ENCODE peak calls at places on chromosome 6, in five cellular contexts. M is astrocyte of the spinal cord, S is mammary epithelial cell, A is lower leg skin, Q is upper lobe of right lung. L is an unnamed sample.
A peak's percentile ranks its signal among the peaks of the same experiment; 100 is the strongest.

GRCh38 chr6:26322645-26323482 is 42.1 kb upstream of the BTN3A2 start:
- DNase-seq in M (peak; percentile 93), A (no peak), S (peak; percentile 90), Q (no peak), L (peak; percentile 74)

GRCh38 chr6:151391471-151392428 is at the start of gene ZBTB2:
- DNase-seq in A (peak; percentile 93), S (peak; percentile 58), M (peak; percentile 80), Q (peak; percentile 88), L (peak; percentile 33)

GRCh38 chr6:25127433-25127832 is 151.7 kb upstream of the CARMIL1 start:
- DNase-seq in M (no peak), S (no peak), A (no peak), Q (no peak), L (no peak)

GRCh38 chr6:107334026-107334425 is 125.3 kb downstream of the PDSS2 start:
- DNase-seq in M (no peak), Q (no peak), A (no peak), S (no peak), L (no peak)

GRCh38 chr6:11013671-11014070 is 30.4 kb downstream of the ELOVL2 start:
- DNase-seq in A (no peak), Q (no peak), M (no peak), S (no peak), L (no peak)

GRCh38 chr6:79872303-79872702 is 75.0 kb downstream of the ELOVL4 start:
- DNase-seq in Q (no peak), A (no peak), M (no peak), S (peak; percentile 75), L (no peak)

GRCh38 chr6:142871910-142872331 is 73.1 kb downstream of the HIVEP2 start:
- DNase-seq in A (no peak), S (peak; percentile 97), M (peak; percentile 96), Q (no peak), L (peak; percentile 81)

GRCh38 chr6:132961610-132962009 is 147.2 kb downstream of the RPS12 start:
- DNase-seq in S (no peak), Q (no peak), A (no peak), M (no peak), L (no peak)

GRCh38 chr6:49326337-49326736 is 136.7 kb downstream of the MMUT start:
- DNase-seq in Q (no peak), S (peak; percentile 68), M (peak; percentile 47), A (no peak), L (peak; percentile 41)

GRCh38 chr6:12937971-12938370 is 221.4 kb downstream of the PHACTR1 start:
- DNase-seq in M (no peak), Q (no peak), A (no peak), S (no peak), L (no peak)

GRCh38 chr6:155782320-155782730 is 326.7 kb upstream of the NOX3 start:
- DNase-seq in S (peak; percentile 97), M (peak; percentile 96), Q (no peak), A (no peak), L (peak; percentile 60)

GRCh38 chr6:3260772-3261517 is 2.2 kb downstream of the PSMG4 start:
- DNase-seq in M (no peak), S (no peak), Q (no peak), A (no peak), L (no peak)
- H3K4me3 ChIP-seq in M (no peak overlapping the region), S (no peak overlapping the region), Q (no peak overlapping the region), A (no peak overlapping the region), L (no peak overlapping the region)

GRCh38 chr6:137045221-137045789 is 540 bp upstream of the IL20RA start:
- DNase-seq in Q (no peak), S (no peak), M (no peak), A (no peak), L (no peak)
- H3K4me3 ChIP-seq in Q (peak overlapping the region; percentile 69), S (no peak overlapping the region), M (no peak overlapping the region), A (no peak overlapping the region), L (no peak overlapping the region)

DNA sequence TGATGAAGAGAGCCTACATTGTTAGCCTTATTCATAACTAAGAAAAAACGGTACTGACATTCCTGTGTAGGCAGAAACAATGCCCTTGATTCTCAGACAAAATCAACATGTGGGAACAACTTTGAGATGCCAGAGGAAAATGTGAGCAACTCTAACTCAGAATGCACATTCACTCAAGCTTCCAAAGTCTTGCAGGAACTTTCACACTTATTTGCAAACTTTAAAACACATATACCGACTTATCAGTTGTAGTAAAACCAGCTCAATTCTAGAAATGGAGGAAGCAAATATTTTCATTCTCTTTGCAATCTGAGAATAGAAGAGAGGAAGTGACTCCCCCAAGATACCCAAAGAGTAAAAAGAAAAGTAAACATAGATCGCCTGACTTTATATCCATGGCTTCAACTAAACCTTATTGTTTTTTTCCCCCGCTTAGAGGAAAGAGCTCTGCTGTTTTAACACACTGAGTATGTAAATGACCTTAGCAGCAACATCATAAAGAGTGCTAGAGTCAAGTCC is 117.6 kb downstream of the EPB41L2 start:
- DNase-seq in A (no peak), Q (no peak), S (peak; percentile 17), M (peak; percentile 55), L (no peak)
- H3K4me3 ChIP-seq in A (no peak overlapping the region), Q (no peak overlapping the region), S (no peak overlapping the region), M (no peak overlapping the region), L (no peak overlapping the region)

DNA sequence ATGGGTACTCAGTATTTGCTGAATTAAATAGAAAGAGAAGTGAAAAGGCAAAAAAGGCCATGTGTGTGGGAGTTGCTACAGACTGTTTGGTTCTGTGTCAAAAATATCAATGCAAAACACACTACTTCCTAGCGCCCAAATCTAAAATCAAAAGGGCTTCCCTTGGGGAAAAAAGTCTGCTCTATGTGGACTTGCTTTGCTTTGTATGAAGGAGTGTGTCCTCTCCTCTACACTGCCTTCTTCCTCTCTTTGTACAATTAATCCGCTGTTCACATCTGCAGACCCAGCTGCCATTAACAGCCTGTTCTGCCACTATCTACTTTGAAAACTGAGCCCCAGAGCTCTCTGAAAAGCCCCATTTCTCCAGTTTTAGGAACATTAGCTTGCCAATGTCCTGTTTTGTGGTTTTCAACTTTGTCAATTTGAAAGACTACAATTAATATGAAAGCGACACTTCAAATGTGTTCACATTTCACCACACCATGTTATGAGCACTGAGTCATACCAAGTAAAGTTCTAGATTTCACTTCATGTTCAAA is 102.9 kb downstream of the KIF13A start:
- DNase-seq in Q (no peak), A (no peak), S (no peak), M (no peak), L (no peak)
- H3K4me3 ChIP-seq in Q (no peak overlapping the region), A (no peak overlapping the region), S (no peak overlapping the region), M (no peak overlapping the region), L (no peak overlapping the region)

DNA sequence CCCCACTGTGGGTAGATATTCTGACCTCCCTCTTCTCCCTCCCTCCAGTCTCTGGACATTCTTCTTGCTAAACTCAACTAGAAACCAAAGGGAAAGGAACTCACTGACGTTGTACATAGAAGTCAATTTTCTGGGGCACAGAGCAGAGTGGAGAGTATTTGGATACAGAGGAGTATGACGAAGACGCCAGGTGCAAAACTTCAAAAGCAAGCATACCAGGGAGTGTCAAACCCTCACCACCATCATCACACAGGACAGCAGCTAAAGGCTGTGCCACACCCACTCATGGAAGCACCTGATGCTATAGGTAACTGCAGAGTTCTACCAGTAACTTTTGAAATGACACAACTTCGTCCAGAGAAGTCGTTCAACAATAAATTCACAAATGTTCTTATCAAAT is 64.8 kb downstream of the FYN start:
- DNase-seq in M (no peak), S (no peak), A (no peak), Q (no peak), L (no peak)
- H3K4me3 ChIP-seq in M (no peak overlapping the region), S (no peak overlapping the region), A (no peak overlapping the region), Q (no peak overlapping the region), L (no peak overlapping the region)

GRCh38 chr6:1591243-1591642 is 18.5 kb upstream of the FOXC1 start:
- DNase-seq in S (no peak), A (no peak), M (no peak), Q (no peak), L (no peak)
- H3K4me3 ChIP-seq in S (no peak overlapping the region), A (no peak overlapping the region), M (no peak overlapping the region), Q (no peak overlapping the region), L (no peak overlapping the region)

GRCh38 chr6:71364910-71365542 is 76.4 kb downstream of the OGFRL1 start:
- DNase-seq in Q (no peak), A (no peak), M (peak; percentile 22), S (no peak), L (no peak)
- H3K4me3 ChIP-seq in Q (no peak overlapping the region), A (no peak overlapping the region), M (no peak overlapping the region), S (no peak overlapping the region), L (no peak overlapping the region)

GRCh38 chr6:37279366-37280134 is 21.6 kb upstream of the TMEM217 start:
- DNase-seq in M (peak; percentile 24), A (no peak), S (peak; percentile 64), Q (no peak), L (peak; percentile 60)
- H3K4me3 ChIP-seq in M (no peak overlapping the region), A (no peak overlapping the region), S (no peak overlapping the region), Q (no peak overlapping the region), L (no peak overlapping the region)

GRCh38 chr6:119346450-119346849 is 3.1 kb downstream of the MAN1A1 start:
- DNase-seq in Q (no peak), M (no peak), A (no peak), S (no peak), L (no peak)
- H3K4me3 ChIP-seq in Q (peak overlapping the region; percentile 94), M (peak overlapping the region; percentile 92), A (peak overlapping the region; percentile 17), S (no peak overlapping the region), L (peak overlapping the region; percentile 94)

GRCh38 chr6:30769853-30770160 is 25.5 kb upstream of the IER3 start:
- DNase-seq in A (no peak), M (no peak), S (no peak), Q (no peak), L (no peak)
- H3K4me3 ChIP-seq in A (no peak overlapping the region), M (no peak overlapping the region), S (no peak overlapping the region), Q (no peak overlapping the region), L (no peak overlapping the region)